ENCODE peak calls at places on chromosomes 7 and 10, in six cellular contexts. G is keratinocyte, E is HCT116, H is mammary epithelial cell, F is GM23248, T is fibroblast of lung. Q is an unnamed sample.

GRCh38 chr7:112414855-112415490 is 35.3 kb upstream of the IFRD1 start:
- DNase-seq in H (peak; percentile 30), E (peak; percentile 36), T (peak; percentile 55), G (no peak), F (peak; percentile 66), Q (no peak)

GRCh38 chr7:138247568-138248328 is 171.5 kb downstream of the AKR1D1 start:
- DNase-seq in F (peak; percentile 3), T (no peak), G (no peak), E (no peak), H (no peak), Q (peak; percentile 75)

GRCh38 chr7:5422324-5423271 is 1.0 kb downstream of the TNRC18 start:
- DNase-seq in T (peak; percentile 35), G (no peak), F (peak; percentile 81), H (no peak), E (no peak), Q (no peak)

GRCh38 chr7:44063547-44063893 is 1.8 kb downstream of the PGAM2 start:
- DNase-seq in H (no peak), E (no peak), F (no peak), T (no peak), G (no peak), Q (no peak)

GRCh38 chr10:125392140-125392539 is 231.8 kb upstream of the CTBP2 start:
- DNase-seq in F (peak; percentile 22), H (no peak), G (no peak), T (peak; percentile 42), E (no peak), Q (no peak)

GRCh38 chr10:118255355-118255754 is 86.8 kb downstream of the FAM204A start:
- DNase-seq in F (no peak), H (no peak), G (no peak), T (no peak), E (no peak), Q (no peak)

GRCh38 chr10:93680414-93681047 is 21.9 kb downstream of the FRA10AC1 start:
- DNase-seq in E (peak; percentile 34), F (peak; percentile 63), T (peak; percentile 59), G (no peak), H (peak; percentile 35), Q (peak; percentile 4)

GRCh38 chr10:59537451-59537850 is 172.2 kb downstream of the SLC16A9 start:
- DNase-seq in H (no peak), T (peak; percentile 60), F (no peak), E (no peak), G (no peak), Q (no peak)

GRCh38 chr10:11317936-11318670 is 293.3 kb downstream of the USP6NL start:
- DNase-seq in G (no peak), E (no peak), H (no peak), T (no peak), F (no peak), Q (no peak)

GRCh38 chr7:114765331-114766125 is 156.4 kb upstream of the MDFIC start:
- DNase-seq in T (no peak), F (peak; percentile 3), H (peak; percentile 33), E (no peak), G (peak; percentile 4), Q (no peak)

GRCh38 chr7:38244516-38244915 is 28.9 kb downstream of the TARP start:
- DNase-seq in G (no peak), H (no peak), T (no peak), F (no peak), E (no peak), Q (no peak)

GRCh38 chr7:101058355-101058754 is 26.9 kb upstream of the TRIM56 start:
- DNase-seq in E (peak; percentile 8), F (peak; percentile 52), T (peak; percentile 62), H (peak; percentile 8), G (peak; percentile 11), Q (peak; percentile 38)

GRCh38 chr10:37855691-37856090 is 1.7 kb downstream of the ZNF248 start:
- DNase-seq in F (peak; percentile 29), T (no peak), H (peak; percentile 6), E (no peak), G (no peak), Q (no peak)

GRCh38 chr10:61904711-61905445 is 3.4 kb downstream of the ARID5B start:
- DNase-seq in E (no peak), F (peak; percentile 89), G (peak; percentile 63), H (peak; percentile 90), T (peak; percentile 72), Q (peak; percentile 77)

GRCh38 chr7:44750921-44751571 is 2.4 kb downstream of the ZMIZ2 start:
- DNase-seq in F (no peak), H (peak; percentile 45), G (no peak), T (peak; percentile 12), E (no peak), Q (no peak)

GRCh38 chr10:116809528-116810500 is 39.5 kb upstream of the ENO4 start:
- DNase-seq in F (peak; percentile 33), T (no peak), G (no peak), H (peak; percentile 34), E (peak; percentile 31), Q (no peak)

GRCh38 chr10:9301148-9301547 is 1246.7 kb downstream of the GATA3 start:
- DNase-seq in F (peak; percentile 32), E (no peak), H (peak; percentile 4), T (peak; percentile 23), G (no peak), Q (no peak)

GRCh38 chr10:93142534-93142933 is 68.8 kb downstream of the CYP26A1 start:
- DNase-seq in H (no peak), G (no peak), F (no peak), E (no peak), T (no peak), Q (no peak)

GRCh38 chr7:121544726-121545125 is 148.6 kb upstream of the FAM3C start:
- DNase-seq in T (peak; percentile 73), H (peak; percentile 98), G (peak; percentile 81), F (peak; percentile 93), E (peak; percentile 100), Q (peak; percentile 97)

GRCh38 chr7:45658716-45659495 is 84.7 kb downstream of the ADCY1 start:
- DNase-seq in F (no peak), G (no peak), H (no peak), E (no peak), T (no peak), Q (no peak)

GRCh38 chr10:132354356-132355094 is 22.5 kb downstream of the LRRC27 start:
- DNase-seq in E (no peak), F (no peak), G (no peak), H (no peak), T (no peak), Q (no peak)

GRCh38 chr10:12022580-12023257 is 19.9 kb downstream of the UPF2 start:
- DNase-seq in T (no peak), G (no peak), E (no peak), H (no peak), F (no peak), Q (no peak)

GRCh38 chr10:84290235-84290634 is 38.2 kb upstream of the CCSER2 start:
- DNase-seq in T (no peak), E (no peak), F (no peak), H (no peak), G (no peak), Q (no peak)

GRCh38 chr10:79608505-79609375 is 2.0 kb upstream of the SFTPA1 start:
- DNase-seq in H (no peak), F (peak; percentile 31), T (peak; percentile 16), G (no peak), E (peak; percentile 24), Q (peak; percentile 0)

DNA sequence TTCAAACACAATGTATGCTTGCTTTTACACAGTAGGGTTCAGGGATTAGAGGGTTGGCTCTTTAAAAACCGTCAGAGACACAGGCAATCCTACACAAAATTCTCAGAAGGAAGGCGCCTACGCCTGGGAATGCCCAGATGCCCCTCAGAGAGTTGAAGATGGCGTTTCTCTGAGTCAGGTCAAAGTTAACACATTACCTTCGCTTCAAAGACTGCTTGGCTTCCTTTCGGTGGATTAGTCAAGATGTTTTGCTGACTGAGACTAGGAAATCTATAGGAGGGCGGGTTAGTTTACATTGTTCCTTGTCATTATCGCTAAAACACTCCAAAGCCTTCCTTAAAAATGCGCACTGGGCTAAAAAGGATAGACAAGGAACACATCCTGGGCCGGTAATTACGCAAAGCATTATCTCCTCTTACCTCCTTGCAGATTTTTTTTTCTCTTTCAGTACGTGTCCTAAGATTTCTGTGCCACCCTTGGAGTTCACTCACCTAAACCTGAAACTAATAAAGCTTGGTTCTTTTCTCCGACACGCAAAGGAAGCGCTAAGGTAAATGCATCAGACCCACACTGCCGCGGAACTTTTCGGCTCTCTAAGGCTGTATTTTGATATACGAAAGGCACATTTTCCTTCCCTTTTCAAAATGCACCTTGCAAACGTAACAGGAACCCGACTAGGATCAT is 887 bp upstream of the CFTR start:
- DNase-seq in E (no peak), G (no peak), T (no peak), H (no peak), F (no peak), Q (no peak)
- TF ChIP-seq EZH2 in E (no peak), G (no peak), T (peak; percentile 33), H (no peak), F (peak; percentile 65), Q (no peak)

GRCh38 chr7:1242129-1242572 is 9.5 kb downstream of the UNCX start:
- DNase-seq in E (no peak), H (no peak), G (no peak), T (no peak), F (no peak), Q (no peak)

GRCh38 chr7:1239455-1240295 is 7.0 kb downstream of the UNCX start:
- DNase-seq in T (no peak), E (no peak), H (no peak), F (no peak), G (no peak), Q (no peak)

GRCh38 chr7:1241510-1242128 is 8.9 kb downstream of the UNCX start:
- DNase-seq in H (no peak), E (no peak), G (no peak), T (no peak), F (no peak), Q (no peak)

GRCh38 chr7:1240296-1240820 is 7.7 kb downstream of the UNCX start:
- DNase-seq in T (no peak), H (no peak), G (no peak), F (no peak), E (no peak), Q (no peak)

GRCh38 chr7:1240917-1241509 is 8.3 kb downstream of the UNCX start:
- DNase-seq in T (no peak), F (no peak), G (no peak), H (no peak), E (no peak), Q (no peak)
- TF ChIP-seq EZH2 in T (peak; percentile 77), F (peak; percentile 91), G (peak; percentile 95), H (peak; percentile 73), E (no peak), Q (peak; percentile 91)

GRCh38 chr7:150799156-150799555 is 1.0 kb downstream of the TMEM176B start:
- DNase-seq in G (no peak), E (no peak), T (no peak), F (no peak), H (no peak), Q (no peak)

GRCh38 chr7:150800576-150801241 is at the start of gene TMEM176A:
- DNase-seq in G (no peak), F (no peak), H (no peak), T (no peak), E (no peak), Q (no peak)

GRCh38 chr7:150801242-150801945 is 825 bp downstream of the TMEM176A start:
- DNase-seq in H (no peak), E (no peak), T (no peak), G (no peak), F (no peak), Q (no peak)

GRCh38 chr7:150801946-150802771 is 1.6 kb downstream of the TMEM176A start:
- DNase-seq in T (no peak), E (no peak), F (no peak), G (no peak), H (no peak), Q (no peak)

GRCh38 chr7:150799741-150800575 is at the start of gene TMEM176B:
- DNase-seq in E (no peak), G (no peak), F (no peak), T (no peak), H (no peak), Q (no peak)
- TF ChIP-seq EZH2 in E (no peak), G (peak; percentile 90), F (no peak), T (peak; percentile 56), H (peak; percentile 75), Q (peak; percentile 53)

GRCh38 chr10:100683545-100684127 is 61.7 kb upstream of the PAX2 start:
- DNase-seq in G (no peak), E (no peak), F (no peak), T (no peak), H (no peak), Q (no peak)
- TF ChIP-seq EZH2 in G (peak; percentile 50), E (no peak), F (no peak), T (no peak), H (no peak), Q (no peak)